ENCODE peak calls at places on chromosomes 13 and 19, in six cellular contexts. One of them, this sample, is unnamed.

GRCh38 chr13:83449666-83450395 is 432.4 kb downstream of the SLITRK1 start:
- DNase-seq in RKO: peak
- DNase-seq in thoracic aorta: no peak
- DNase-seq in WTC11: no peak
- DNase-seq in endothelial cell: no peak
- DNase-seq in EL: peak
- DNase-seq in this sample: no peak

GRCh38 chr13:85386424-85386823 is 412.8 kb downstream of the SLITRK6 start:
- DNase-seq in RKO: no peak
- DNase-seq in thoracic aorta: no peak
- DNase-seq in WTC11: no peak
- DNase-seq in endothelial cell: no peak
- DNase-seq in EL: no peak
- DNase-seq in this sample: no peak

GRCh38 chr13:40126301-40127085 is 471.0 kb downstream of the COG6 start:
- DNase-seq in RKO: no peak
- DNase-seq in thoracic aorta: no peak
- DNase-seq in WTC11: no peak
- DNase-seq in endothelial cell: no peak
- DNase-seq in EL: no peak
- DNase-seq in this sample: no peak

GRCh38 chr19:19081642-19082151 is 17.9 kb downstream of the SLC25A42 start:
- DNase-seq in RKO: no peak
- DNase-seq in thoracic aorta: no peak
- DNase-seq in WTC11: no peak
- DNase-seq in endothelial cell: no peak
- DNase-seq in EL: no peak
- DNase-seq in this sample: no peak

GRCh38 chr19:1107655-1108261 is 4.0 kb downstream of the GPX4 start:
- DNase-seq in RKO: no peak
- DNase-seq in thoracic aorta: no peak
- DNase-seq in WTC11: no peak
- DNase-seq in endothelial cell: no peak
- DNase-seq in EL: no peak
- DNase-seq in this sample: no peak

GRCh38 chr13:49374585-49375290 is 69.1 kb downstream of the CAB39L start:
- DNase-seq in RKO: peak
- DNase-seq in thoracic aorta: no peak
- DNase-seq in WTC11: no peak
- DNase-seq in endothelial cell: no peak
- DNase-seq in EL: peak
- DNase-seq in this sample: no peak

GRCh38 chr19:11649941-11650340 is 52.7 kb downstream of the ZNF627 start:
- DNase-seq in RKO: no peak
- DNase-seq in thoracic aorta: no peak
- DNase-seq in WTC11: no peak
- DNase-seq in endothelial cell: no peak
- DNase-seq in EL: no peak
- DNase-seq in this sample: no peak

GRCh38 chr19:28940751-28941500 is 272.0 kb downstream of the UQCRFS1 start:
- DNase-seq in RKO: no peak
- DNase-seq in thoracic aorta: no peak
- DNase-seq in WTC11: no peak
- DNase-seq in endothelial cell: no peak
- DNase-seq in EL: peak
- DNase-seq in this sample: no peak

GRCh38 chr13:76637651-76638111 is 248.5 kb downstream of the KCTD12 start:
- DNase-seq in RKO: no peak
- DNase-seq in thoracic aorta: no peak
- DNase-seq in WTC11: no peak
- DNase-seq in endothelial cell: no peak
- DNase-seq in EL: peak
- DNase-seq in this sample: no peak

GRCh38 chr19:56321981-56322558 is 7.4 kb upstream of the ZSCAN5A start:
- DNase-seq in RKO: no peak
- DNase-seq in thoracic aorta: no peak
- DNase-seq in WTC11: no peak
- DNase-seq in endothelial cell: no peak
- DNase-seq in EL: no peak
- DNase-seq in this sample: no peak

GRCh38 chr13:78712866-78713265 is 53.9 kb upstream of the OBI1 start:
- DNase-seq in RKO: no peak
- DNase-seq in thoracic aorta: no peak
- DNase-seq in WTC11: no peak
- DNase-seq in endothelial cell: no peak
- DNase-seq in EL: no peak
- DNase-seq in this sample: no peak

GRCh38 chr19:5695649-5696195 is 5.6 kb downstream of the RPL36 start:
- DNase-seq in RKO: no peak
- DNase-seq in thoracic aorta: no peak
- DNase-seq in WTC11: no peak
- DNase-seq in endothelial cell: no peak
- DNase-seq in EL: no peak
- DNase-seq in this sample: no peak

This sample was measured in DND-41.